ENCODE peak calls at places on chromosomes 1 and 21, in seven cellular contexts. E, N, J, L, F, H and C are unnamed samples. For H3K4me1, the result is how much of the 10 kb centered on the place peaks cover.

GRCh38 chr1:183244466-183244865 is 58.4 kb downstream of the LAMC2 start:
- DNase-seq in E (no peak), N (peak), J (peak), L (no peak), F (peak), H (peak), C (no peak)

GRCh38 chr1:203765029-203765837 is at the start of gene LAX1:
- DNase-seq in E (no peak), N (no peak), J (peak), L (no peak), F (no peak), H (no peak), C (no peak)

GRCh38 chr1:225999227-225999911 is at the start of gene SDE2:
- DNase-seq in E (peak), N (peak), J (peak), L (peak), F (peak), H (peak), C (peak)

GRCh38 chr1:224447251-224447650 is 12.7 kb upstream of the WDR26 start:
- DNase-seq in E (no peak), N (no peak), J (no peak), L (no peak), F (peak), H (peak), C (no peak)

GRCh38 chr1:168112673-168113305 is 23.9 kb downstream of the GPR161 start:
- DNase-seq in E (peak), N (no peak), J (no peak), L (no peak), F (no peak), H (no peak), C (no peak)

GRCh38 chr21:27034796-27035195 is 67.9 kb upstream of the ADAMTS5 start:
- DNase-seq in E (no peak), N (no peak), J (no peak), L (no peak), F (no peak), H (no peak), C (no peak)

GRCh38 chr1:193705473-193706074 is 519.2 kb upstream of the B3GALT2 start:
- DNase-seq in E (no peak), N (no peak), J (no peak), L (no peak), F (no peak), H (no peak), C (no peak)

GRCh38 chr1:110584045-110584444 is 22.1 kb downstream of the KCNA2 start:
- DNase-seq in E (no peak), N (no peak), J (no peak), L (no peak), F (no peak), H (no peak), C (no peak)

GRCh38 chr1:233543338-233544255 is 70.3 kb upstream of the KCNK1 start:
- DNase-seq in E (no peak), N (no peak), J (no peak), L (no peak), F (peak), H (peak), C (no peak)

GRCh38 chr1:27886353-27886679 is 14.0 kb downstream of the THEMIS2 start:
- DNase-seq in E (no peak), N (no peak), J (no peak), L (no peak), F (no peak), H (no peak), C (no peak)

GRCh38 chr1:152924191-152924590 is 15.8 kb downstream of the IVL start:
- DNase-seq in E (no peak), N (no peak), J (no peak), L (no peak), F (no peak), H (no peak), C (no peak)

GRCh38 chr1:151800830-151801229 is 4.4 kb downstream of the LINGO4 start:
- DNase-seq in E (no peak), N (no peak), J (no peak), L (no peak), F (no peak), H (no peak), C (no peak)

GRCh38 chr1:19310720-19311502 is 1.0 kb downstream of the AKR7A2 start:
- DNase-seq in E (no peak), N (no peak), J (no peak), L (no peak), F (no peak), H (no peak), C (no peak)
- TF ChIP-seq POLR2A in E (no peak), N (no peak), J (no peak), L (no peak), F (no peak), H (no peak), C (peak)

DNA sequence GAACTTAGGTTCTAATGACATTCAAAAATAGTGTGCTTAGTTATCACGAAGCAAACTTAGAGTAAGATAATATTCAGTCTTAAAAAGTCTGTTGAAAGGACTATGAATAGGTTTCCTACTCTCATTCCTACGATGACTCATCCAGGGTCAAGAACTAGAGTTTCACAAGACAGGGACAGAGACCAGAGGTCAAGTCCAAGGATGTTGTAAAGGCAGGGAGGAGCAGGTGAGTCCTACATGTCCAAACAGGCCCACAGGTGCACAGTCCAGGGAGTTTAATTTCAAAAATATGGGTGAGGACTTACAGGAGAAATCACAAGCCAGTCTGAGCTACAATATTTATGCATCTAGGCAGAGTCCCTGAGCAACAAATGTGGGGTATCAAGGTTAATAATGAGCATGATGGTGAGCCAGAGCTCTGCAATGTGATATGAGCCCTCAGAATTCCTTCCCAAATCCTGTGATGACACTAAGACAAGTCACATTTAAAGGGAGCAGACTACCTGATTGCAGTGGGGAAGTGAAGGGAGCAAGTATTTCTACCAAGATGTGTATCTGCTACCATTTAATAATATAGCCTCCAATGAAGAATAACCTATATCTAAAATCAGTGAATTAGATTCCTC is 100.0 kb upstream of the NRIP1 start:
- DNase-seq in E (no peak), N (no peak), J (no peak), L (no peak), F (no peak), H (no peak), C (peak)
- H3K27ac ChIP-seq in E (no peak), N (no peak), J (no peak), L (no peak), F (no peak), H (no peak), C (no peak)

GRCh38 chr1:202153284-202153683 is 7.1 kb downstream of the PTPN7 start:
- DNase-seq in E (no peak), N (no peak), J (no peak), L (no peak), F (no peak), H (no peak), C (no peak)

GRCh38 chr1:202154766-202155477 is 5.5 kb downstream of the PTPN7 start:
- DNase-seq in E (no peak), N (no peak), J (peak), L (peak), F (no peak), H (no peak), C (peak)

GRCh38 chr1:202155478-202156021 is 4.9 kb downstream of the PTPN7 start:
- DNase-seq in E (no peak), N (no peak), J (peak), L (no peak), F (no peak), H (peak), C (no peak)

GRCh38 chr1:202152399-202152798 is 7.9 kb upstream of the ARL8A start:
- DNase-seq in E (no peak), N (no peak), J (no peak), L (no peak), F (no peak), H (no peak), C (no peak)

GRCh38 chr1:202154148-202154765 is 6.1 kb downstream of the PTPN7 start:
- DNase-seq in E (no peak), N (no peak), J (no peak), L (no peak), F (no peak), H (no peak), C (no peak)
- H3K4me1 ChIP-seq in E (under half), N (under half), J (under half), L (under half), F (under half), H (under half), C (under half)

GRCh38 chr1:77757616-77758015 is 2.0 kb downstream of the USP33 start:
- DNase-seq in E (no peak), N (no peak), J (no peak), L (no peak), F (no peak), H (no peak), C (no peak)

GRCh38 chr1:77762072-77762476 is 2.4 kb upstream of the USP33 start:
- DNase-seq in E (no peak), N (no peak), J (no peak), L (no peak), F (no peak), H (no peak), C (no peak)

GRCh38 chr1:77757066-77757584 is 2.5 kb downstream of the USP33 start:
- DNase-seq in E (no peak), N (no peak), J (no peak), L (no peak), F (no peak), H (no peak), C (no peak)

GRCh38 chr1:77756052-77756754 is 3.4 kb downstream of the USP33 start:
- DNase-seq in E (no peak), N (no peak), J (no peak), L (no peak), F (no peak), H (no peak), C (no peak)

DNA sequence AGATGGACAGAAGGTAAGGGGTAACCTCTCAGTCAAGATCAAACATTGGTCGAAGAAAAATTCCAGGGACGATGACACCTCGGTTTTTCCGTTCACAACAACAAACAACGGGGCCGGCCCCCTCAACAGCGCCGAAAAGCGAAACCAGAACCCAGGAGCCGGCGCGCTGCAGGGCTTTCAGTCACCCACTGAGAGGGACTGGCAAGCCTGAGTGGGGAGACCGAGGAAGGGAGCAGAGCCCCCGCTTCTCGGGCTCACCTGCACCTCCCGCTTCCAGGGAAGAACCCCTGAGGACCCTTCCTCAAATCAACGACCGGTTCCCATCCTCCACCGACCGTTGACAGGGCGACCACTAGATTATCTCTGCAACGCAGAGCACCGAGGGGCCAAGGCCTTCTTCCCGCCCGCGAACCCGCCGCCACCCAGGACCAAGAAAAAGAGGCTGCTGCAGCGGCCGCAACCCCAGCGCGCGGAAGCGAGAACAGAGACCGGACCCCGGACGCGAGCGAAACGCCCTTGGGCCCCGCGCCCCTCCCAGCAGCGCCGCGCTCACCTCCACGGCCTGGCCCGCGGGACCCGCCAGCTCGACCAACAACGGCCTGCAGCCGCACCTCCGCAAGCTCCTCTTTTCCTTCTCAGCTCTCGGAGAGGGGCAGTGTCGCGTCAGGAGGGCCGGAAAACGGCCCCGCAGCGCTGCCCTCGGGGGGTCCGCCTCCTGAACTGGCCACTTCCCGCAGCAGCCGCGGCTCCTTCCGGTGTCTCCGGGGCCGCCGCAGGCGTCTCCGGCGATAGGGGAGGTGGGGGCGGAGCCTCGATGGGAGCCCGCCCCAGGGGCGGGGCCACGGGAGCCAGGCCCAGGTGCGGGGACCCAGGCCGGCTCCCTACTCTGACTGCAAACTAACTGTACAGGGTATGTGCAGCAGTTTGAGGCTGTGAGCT is at the start of gene USP33:
- DNase-seq in E (peak), N (peak), J (peak), L (peak), F (peak), H (peak), C (peak)
- TF ChIP-seq POLR2A in E (peak), N (peak), J (no peak), L (no peak), F (peak), H (peak), C (peak)

GRCh38 chr1:6239950-6240768 is 3.8 kb upstream of the HES3 start:
- DNase-seq in E (no peak), N (no peak), J (no peak), L (no peak), F (no peak), H (no peak), C (no peak)
- H3K27ac ChIP-seq in E (no peak), N (no peak), J (no peak), L (peak), F (no peak), H (no peak), C (no peak)

DNA sequence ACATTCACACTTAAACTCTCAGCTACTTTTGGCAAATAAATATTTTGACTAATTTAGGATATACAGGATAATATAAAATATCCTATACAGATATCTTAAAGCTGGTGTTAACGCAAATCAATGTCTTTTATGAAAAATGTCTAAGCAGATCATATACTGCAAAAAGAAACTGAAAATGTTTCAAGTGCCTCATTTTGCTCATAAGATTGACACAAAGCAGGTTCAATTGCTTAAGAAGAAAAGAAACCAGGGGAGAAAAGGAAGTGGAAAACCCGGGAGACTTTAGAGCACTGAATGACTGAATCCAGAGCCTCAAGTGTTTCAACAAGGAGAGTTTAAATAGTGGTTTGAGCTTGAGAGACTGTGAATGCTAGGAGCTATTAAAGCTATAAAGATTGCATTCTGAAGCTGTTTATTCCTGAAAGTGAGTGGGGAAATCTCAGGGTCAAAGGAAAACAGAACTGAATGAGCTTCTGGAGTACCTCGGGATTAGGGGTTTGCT is 1943.0 kb downstream of the MRPL39 start:
- DNase-seq in E (no peak), N (no peak), J (no peak), L (no peak), F (no peak), H (no peak), C (no peak)
- H3K4me1 ChIP-seq in E (under half), N (under half), J (under half), L (under half), F (under half), H (under half), C (under half)

GRCh38 chr1:35268282-35269189 is at the start of gene ZMYM4:
- DNase-seq in E (peak), N (peak), J (peak), L (peak), F (peak), H (peak), C (peak)
- TF ChIP-seq POLR2A in E (no peak), N (no peak), J (no peak), L (peak), F (peak), H (peak), C (peak)